ENCODE peak calls at places on chromosomes 11 and 22, in five cellular contexts. W is frontal cortex, J is anterior cingulate cortex, L is NCI-H1105, T is iPS DF 6.9. F is an unnamed sample.

GRCh38 chr22:41022470-41023298 is 69.7 kb upstream of the EP300 start:
- DNase-seq in W (peak; percentile 76), L (peak; percentile 84), T (peak; percentile 82), J (peak; percentile 64), F (peak; percentile 49)

GRCh38 chr11:121814962-121815361 is 301.1 kb downstream of the BLID start:
- DNase-seq in T (no peak), W (no peak), L (no peak), J (no peak), F (no peak)

GRCh38 chr22:23786261-23786710 is 480 bp upstream of the SMARCB1 start:
- DNase-seq in L (no peak), T (no peak), J (no peak), W (no peak), F (no peak)

GRCh38 chr11:17802491-17802890 is 67.9 kb downstream of the KCNC1 start:
- DNase-seq in T (no peak), L (no peak), W (no peak), J (no peak), F (no peak)

GRCh38 chr11:19430346-19431058 is 189.8 kb upstream of the E2F8 start:
- DNase-seq in W (no peak), T (no peak), L (no peak), J (no peak), F (no peak)

GRCh38 chr11:83158965-83159900 is 2.3 kb downstream of the PCF11 start:
- DNase-seq in J (no peak), W (no peak), L (no peak), T (no peak), F (peak; percentile 44)

GRCh38 chr11:73944085-73944484 is 6.7 kb upstream of the DNAJB13 start:
- DNase-seq in T (no peak), L (no peak), J (no peak), W (no peak), F (no peak)

GRCh38 chr22:32219030-32219429 is 14.2 kb upstream of the RFPL2 start:
- DNase-seq in W (no peak), T (no peak), J (no peak), L (no peak), F (no peak)

GRCh38 chr11:2857276-2857675 is 28.3 kb downstream of the CDKN1C start:
- DNase-seq in W (no peak), J (no peak), L (no peak), T (no peak), F (no peak)

GRCh38 chr11:27011560-27012253 is 17.8 kb downstream of the FIBIN start:
- DNase-seq in T (no peak), L (no peak), J (no peak), W (no peak), F (no peak)

GRCh38 chr11:63920870-63921417 is 4.0 kb upstream of the RCOR2 start:
- DNase-seq in J (no peak), T (no peak), L (no peak), W (no peak), F (no peak)

GRCh38 chr11:67002297-67002913 is 20.5 kb upstream of the SYT12 start:
- DNase-seq in J (no peak), W (no peak), T (peak; percentile 58), L (no peak), F (no peak)